ENCODE peak calls at places on chromosomes 2 and 18, in seven cellular contexts. R is HepG2, U is fibroblast of pulmonary artery, E is GM23338, Z is cardiac muscle cell, C is psoas muscle, S is LoVo. H is an unnamed sample.

GRCh38 chr18:54100920-54101319 is 123.5 kb downstream of the MBD2 start:
- DNase-seq in Z (no peak), C (no peak), R (no peak), E (no peak), S (no peak), U (peak), H (no peak)

GRCh38 chr18:76721207-76721996 is 101.0 kb upstream of the ZNF236 start:
- DNase-seq in U (no peak), E (no peak), S (no peak), R (no peak), C (no peak), Z (no peak), H (no peak)

GRCh38 chr2:38446418-38446817 is 69.3 kb upstream of the ATL2 start:
- DNase-seq in U (peak), S (no peak), R (no peak), C (no peak), E (peak), Z (no peak), H (no peak)

GRCh38 chr18:40016405-40016804 is 1938.6 kb upstream of the PIK3C3 start:
- DNase-seq in S (no peak), E (no peak), U (no peak), Z (no peak), C (no peak), R (no peak), H (no peak)

GRCh38 chr2:30612371-30612770 is 165.3 kb downstream of the LCLAT1 start:
- DNase-seq in C (no peak), S (no peak), U (no peak), R (peak), Z (peak), E (no peak), H (no peak)

GRCh38 chr2:145413261-145413660 is 893.3 kb upstream of the ZEB2 start:
- DNase-seq in U (no peak), C (no peak), E (no peak), R (no peak), Z (no peak), S (no peak), H (no peak)

GRCh38 chr2:71843391-71843850 is 304.2 kb downstream of the CYP26B1 start:
- DNase-seq in Z (peak), R (no peak), U (peak), S (no peak), E (no peak), C (no peak), H (no peak)

GRCh38 chr18:59123588-59124369 is 15.9 kb upstream of the SEC11C start:
- DNase-seq in U (peak), R (no peak), C (no peak), Z (no peak), S (no peak), E (no peak), H (peak)

GRCh38 chr2:27126252-27126710 is 2.7 kb downstream of the ABHD1 start:
- DNase-seq in R (peak), C (peak), E (no peak), U (no peak), Z (no peak), S (no peak), H (no peak)

GRCh38 chr2:147310335-147311057 is 534.3 kb upstream of the ACVR2A start:
- DNase-seq in C (no peak), R (no peak), U (no peak), Z (no peak), E (no peak), S (no peak), H (no peak)

GRCh38 chr2:75571730-75572430 is 11.1 kb upstream of the EVA1A start:
- DNase-seq in S (no peak), R (no peak), Z (no peak), U (no peak), C (no peak), E (no peak), H (no peak)

GRCh38 chr2:40654346-40654745 is 202.5 kb upstream of the SLC8A1 start:
- DNase-seq in E (no peak), Z (no peak), C (no peak), R (no peak), S (no peak), U (no peak), H (no peak)